ENCODE peak calls at places on chromosome 16, in six cellular contexts. M is H1, R is HCT116, U is HepG2, Z is K562, T is SK-N-SH. X is an unnamed sample.

GRCh38 chr16:30567991-30568638 is 3.4 kb downstream of the ZNF688 start:
- DNase-seq in M (no peak), R (no peak), U (peak; percentile 62), Z (no peak), T (no peak), X (no peak)

GRCh38 chr16:8953064-8953463 is 10.6 kb downstream of the USP7 start:
- DNase-seq in M (no peak), R (no peak), U (no peak), Z (no peak), T (no peak), X (no peak)

GRCh38 chr16:84109598-84110325 is 7.0 kb downstream of the MBTPS1 start:
- DNase-seq in M (no peak), R (no peak), U (no peak), Z (no peak), T (no peak), X (no peak)

GRCh38 chr16:79089735-79090284 is 510.7 kb downstream of the MAF start:
- DNase-seq in M (no peak), R (no peak), U (no peak), Z (no peak), T (no peak), X (no peak)

GRCh38 chr16:29170393-29171239 is 185.8 kb downstream of the LAT start:
- DNase-seq in M (no peak), R (no peak), U (no peak), Z (no peak), T (peak; percentile 70), X (no peak)

GRCh38 chr16:1426734-1427451 is 4.0 kb upstream of the PERCC1 start:
- DNase-seq in M (peak; percentile 50), R (no peak), U (no peak), Z (peak; percentile 27), T (peak; percentile 55), X (no peak)

GRCh38 chr16:54780266-54780665 is 150.4 kb upstream of the IRX5 start:
- DNase-seq in M (no peak), R (no peak), U (no peak), Z (no peak), T (no peak), X (no peak)

GRCh38 chr16:83952587-83952939 is 477 bp upstream of the OSGIN1 start:
- DNase-seq in M (no peak), R (peak; percentile 72), U (no peak), Z (no peak), T (no peak), X (peak; percentile 93)

GRCh38 chr16:82070656-82071369 is 35.8 kb downstream of the HSD17B2 start:
- DNase-seq in M (no peak), R (no peak), U (no peak), Z (no peak), T (no peak), X (no peak)

GRCh38 chr16:86379505-86379846 is 130.9 kb upstream of the FOXF1 start:
- DNase-seq in M (no peak), R (no peak), U (no peak), Z (no peak), T (no peak), X (no peak)

GRCh38 chr16:57955572-57955971 is 15.4 kb downstream of the CNGB1 start:
- DNase-seq in M (no peak), R (no peak), U (no peak), Z (no peak), T (no peak), X (peak; percentile 54)

GRCh38 chr16:84197487-84198128 is 6.7 kb downstream of the ADAD2 start:
- DNase-seq in M (no peak), R (no peak), U (no peak), Z (no peak), T (no peak), X (no peak)

GRCh38 chr16:20987049-20987448 is 86.5 kb downstream of the LYRM1 start:
- DNase-seq in M (no peak), R (no peak), U (no peak), Z (no peak), T (no peak), X (no peak)

GRCh38 chr16:72991645-72992044 is 56.3 kb downstream of the ZFHX3 start:
- DNase-seq in M (no peak), R (no peak), U (no peak), Z (no peak), T (no peak), X (no peak)

GRCh38 chr16:72990571-72990970 is 57.4 kb downstream of the ZFHX3 start:
- DNase-seq in M (no peak), R (no peak), U (no peak), Z (no peak), T (no peak), X (no peak)

GRCh38 chr16:72990003-72990521 is 57.9 kb downstream of the ZFHX3 start:
- DNase-seq in M (no peak), R (peak; percentile 31), U (no peak), Z (no peak), T (no peak), X (peak; percentile 43)

GRCh38 chr16:72991211-72991610 is 56.7 kb downstream of the ZFHX3 start:
- DNase-seq in M (no peak), R (no peak), U (no peak), Z (no peak), T (no peak), X (no peak)

GRCh38 chr16:72992142-72992601 is 55.8 kb downstream of the ZFHX3 start:
- DNase-seq in M (peak; percentile 53), R (no peak), U (no peak), Z (no peak), T (peak; percentile 37), X (no peak)
- TF ChIP-seq JUND in M (no peak), R (no peak), U (no peak), Z (no peak), T (no peak), X (no peak)

GRCh38 chr16:87924041-87924851 is 12.1 kb downstream of the CA5A start:
- DNase-seq in M (no peak), R (no peak), U (no peak), Z (no peak), T (no peak), X (no peak)
- TF ChIP-seq JUND in M (no peak), R (no peak), U (no peak), Z (no peak), T (no peak), X (no peak)

GRCh38 chr16:56274369-56274768 is 83.1 kb downstream of the GNAO1 start:
- DNase-seq in M (no peak), R (no peak), U (no peak), Z (no peak), T (no peak), X (no peak)
- TF ChIP-seq JUND in M (no peak), R (no peak), U (no peak), Z (no peak), T (no peak), X (no peak)

GRCh38 chr16:88719267-88719932 is 13.1 kb downstream of the CTU2 start:
- DNase-seq in M (no peak), R (no peak), U (no peak), Z (no peak), T (no peak), X (no peak)
- TF ChIP-seq JUND in M (no peak), R (no peak), U (no peak), Z (no peak), T (no peak), X (no peak)

GRCh38 chr16:47477680-47478079 is 16.5 kb downstream of the PHKB start:
- DNase-seq in M (no peak), R (no peak), U (no peak), Z (no peak), T (no peak), X (no peak)
- TF ChIP-seq JUND in M (no peak), R (no peak), U (no peak), Z (no peak), T (no peak), X (no peak)

GRCh38 chr16:3171855-3172593 is 16.0 kb upstream of the OR1F1 start:
- DNase-seq in M (peak; percentile 96), R (no peak), U (peak; percentile 67), Z (peak; percentile 83), T (peak; percentile 51), X (no peak)

GRCh38 chr16:3171181-3171854 is 16.7 kb upstream of the OR1F1 start:
- DNase-seq in M (no peak), R (no peak), U (no peak), Z (no peak), T (peak; percentile 50), X (no peak)

GRCh38 chr16:3174618-3175148 is 13.3 kb upstream of the OR1F1 start:
- DNase-seq in M (no peak), R (no peak), U (no peak), Z (no peak), T (no peak), X (no peak)

GRCh38 chr16:3175157-3176153 is 12.5 kb upstream of the OR1F1 start:
- DNase-seq in M (peak; percentile 96), R (peak; percentile 80), U (peak; percentile 78), Z (peak; percentile 90), T (no peak), X (no peak)

GRCh38 chr16:3173892-3174617 is 13.9 kb upstream of the OR1F1 start:
- DNase-seq in M (peak; percentile 95), R (no peak), U (peak; percentile 65), Z (peak; percentile 87), T (peak; percentile 81), X (no peak)
- TF ChIP-seq JUND in M (no peak), R (no peak), U (no peak), Z (peak; percentile 31), T (no peak), X (no peak)

X was measured in T47D.